ENCODE peak calls at places on chromosomes 5 and 9, in ten cellular contexts. R is CD8-positive, alpha-beta T cell; E is Peyer's patch; Q is GM23338; N is tibial artery; W is adrenal gland; J is right cardiac atrium; D is tibial nerve; B is RWPE2; L is A549. C is an unnamed sample. For H3K4me1, the result is how much of the 10 kb centered on the place peaks cover.

GRCh38 chr5:4511996-4512656 is 628.0 kb upstream of the ADAMTS16 start:
- DNase-seq in D (no peak), Q (peak), N (no peak), J (peak), L (peak), B (no peak), E (no peak), R (no peak), W (peak), C (no peak)

GRCh38 chr5:42781584-42781983 is 25.0 kb downstream of the CCDC152 start:
- DNase-seq in R (no peak), Q (no peak), J (no peak), D (no peak), B (no peak), E (no peak), N (no peak), L (no peak), W (no peak), C (no peak)

GRCh38 chr9:136629879-136630661 is 32.6 kb upstream of the EGFL7 start:
- DNase-seq in J (peak), R (peak), L (no peak), W (peak), E (peak), D (peak), N (no peak), Q (peak), B (peak), C (no peak)

GRCh38 chr9:14768561-14769234 is 46.2 kb upstream of the CER1 start:
- DNase-seq in W (peak), L (peak), Q (peak), R (no peak), J (no peak), D (peak), B (no peak), E (no peak), N (no peak), C (no peak)

GRCh38 chr5:5634817-5635216 is 212.3 kb downstream of the ICE1 start:
- DNase-seq in J (no peak), D (no peak), L (no peak), E (no peak), W (no peak), B (no peak), Q (no peak), N (no peak), R (no peak), C (no peak)

GRCh38 chr5:171365351-171365750 is 22.3 kb upstream of the NPM1 start:
- DNase-seq in J (no peak), B (no peak), W (no peak), L (peak), R (no peak), N (no peak), Q (peak), E (no peak), D (no peak), C (no peak)

GRCh38 chr5:139664273-139664693 is 16.1 kb downstream of the CXXC5 start:
- DNase-seq in D (no peak), J (peak), W (peak), R (no peak), Q (no peak), L (no peak), N (peak), B (no peak), E (no peak), C (no peak)

GRCh38 chr5:179603308-179603707 is 20.2 kb downstream of the HNRNPH1 start:
- DNase-seq in W (no peak), R (no peak), J (no peak), N (no peak), L (no peak), E (no peak), D (no peak), Q (no peak), B (no peak), C (no peak)

GRCh38 chr9:94623253-94623652 is 16.1 kb downstream of the FBP1 start:
- DNase-seq in L (peak), N (peak), B (no peak), W (no peak), E (no peak), J (peak), Q (peak), R (no peak), D (no peak), C (no peak)

GRCh38 chr5:14036947-14037346 is 92.5 kb upstream of the DNAH5 start:
- DNase-seq in J (no peak), Q (peak), D (no peak), R (no peak), N (no peak), B (no peak), W (no peak), E (no peak), L (peak), C (no peak)

GRCh38 chr5:181056431-181056830 is 16.4 kb downstream of the BTNL9 start:
- DNase-seq in B (no peak), R (no peak), Q (no peak), J (no peak), E (no peak), N (no peak), L (no peak), W (no peak), D (no peak), C (peak)

GRCh38 chr5:35593338-35593737 is 24.3 kb upstream of the SPEF2 start:
- DNase-seq in Q (no peak), R (no peak), W (no peak), J (no peak), D (no peak), L (no peak), E (no peak), N (no peak), B (no peak), C (no peak)

GRCh38 chr9:93132946-93133640 is 958 bp downstream of the NINJ1 start:
- DNase-seq in B (no peak), W (peak), J (peak), E (no peak), N (peak), R (no peak), D (no peak), Q (peak), L (peak), C (peak)

GRCh38 chr9:133700861-133701320 is 37.3 kb downstream of the SARDH start:
- DNase-seq in W (peak), L (no peak), B (no peak), E (no peak), J (no peak), R (peak), Q (no peak), D (no peak), N (no peak), C (no peak)

GRCh38 chr5:178232124-178232919 is at the start of gene PHYKPL:
- DNase-seq in L (peak), B (no peak), J (peak), W (peak), N (peak), D (peak), Q (peak), R (peak), E (peak), C (no peak)

GRCh38 chr5:17317499-17317898 is 100.1 kb downstream of the BASP1 start:
- DNase-seq in R (no peak), N (no peak), Q (no peak), W (no peak), D (no peak), B (no peak), E (peak), J (no peak), L (no peak), C (no peak)

GRCh38 chr5:17312358-17312757 is 94.9 kb downstream of the BASP1 start:
- DNase-seq in L (peak), N (no peak), R (no peak), E (no peak), W (no peak), Q (no peak), J (no peak), D (no peak), B (no peak), C (no peak)

GRCh38 chr5:17316973-17317459 is 99.6 kb downstream of the BASP1 start:
- DNase-seq in N (no peak), B (no peak), R (no peak), W (no peak), L (no peak), D (no peak), Q (no peak), J (no peak), E (no peak), C (no peak)

GRCh38 chr5:17314907-17315471 is 97.6 kb downstream of the BASP1 start:
- DNase-seq in N (no peak), D (no peak), Q (peak), B (no peak), R (no peak), J (no peak), E (no peak), W (no peak), L (no peak), C (no peak)

GRCh38 chr5:17315710-17316221 is 98.3 kb downstream of the BASP1 start:
- DNase-seq in N (no peak), J (no peak), D (no peak), R (no peak), Q (no peak), E (no peak), L (no peak), W (no peak), B (no peak), C (no peak)
- H3K4me1 ChIP-seq in N (under half), J (under half), D (under half), R (under half), Q (under half), E (under half), L (half or more), W (under half), B (under half), C (under half)

GRCh38 chr9:87498816-87499454 is 1.3 kb downstream of the DAPK1 start:
- DNase-seq in J (no peak), R (no peak), L (no peak), D (no peak), N (no peak), B (no peak), W (no peak), Q (peak), E (no peak), C (no peak)
- H3K4me1 ChIP-seq in J (under half), R (under half), L (half or more), D (half or more), N (under half), B (under half), W (under half), Q (under half), E (under half), C (under half)

GRCh38 chr5:172763120-172763464 is 7.9 kb downstream of the DUSP1 start:
- DNase-seq in Q (no peak), D (no peak), J (no peak), B (no peak), E (no peak), R (no peak), L (no peak), N (no peak), W (no peak), C (no peak)
- H3K4me1 ChIP-seq in Q (under half), D (under half), J (under half), B (under half), E (under half), R (under half), L (under half), N (under half), W (under half), C (under half)

DNA sequence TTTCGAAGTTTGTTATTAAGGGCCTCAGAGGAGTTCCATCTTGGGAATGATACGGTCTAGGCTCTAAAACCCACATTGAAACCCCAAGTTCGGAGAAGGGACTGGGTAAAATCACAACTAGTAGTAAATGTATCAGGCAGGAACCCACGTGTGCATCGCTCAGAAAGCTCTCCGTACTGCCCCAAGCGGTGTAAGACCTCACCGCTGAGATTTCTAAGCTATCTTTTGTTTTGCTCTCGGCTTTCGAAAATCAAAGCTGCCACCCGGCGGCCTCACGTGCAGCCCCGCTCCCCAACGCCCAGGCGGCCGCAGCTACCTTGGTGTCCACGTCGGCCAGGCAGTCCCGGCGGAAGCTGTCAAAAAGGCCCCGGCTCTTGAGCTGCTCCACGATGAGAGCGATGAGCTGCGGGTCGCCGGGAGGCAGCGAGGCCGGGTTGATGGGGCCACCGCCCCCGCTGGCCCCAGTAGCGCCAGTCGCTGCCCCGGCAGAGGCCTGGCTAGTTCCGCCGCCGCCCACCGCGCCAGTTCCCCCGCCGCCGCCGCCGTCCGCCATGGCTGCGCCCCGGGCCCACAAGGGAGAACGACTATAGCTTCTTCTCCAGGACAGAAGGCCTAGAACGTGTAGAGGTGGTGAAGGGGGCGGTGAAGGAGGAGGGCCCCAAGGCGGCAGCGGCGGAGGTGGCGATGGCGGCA is 420 bp downstream of the BOD1 start:
- DNase-seq in J (peak), B (peak), E (peak), W (peak), Q (peak), N (peak), L (peak), R (peak), D (peak), C (no peak)
- H3K4me1 ChIP-seq in J (under half), B (under half), E (under half), W (under half), Q (under half), N (under half), L (under half), R (under half), D (half or more), C (under half)

DNA sequence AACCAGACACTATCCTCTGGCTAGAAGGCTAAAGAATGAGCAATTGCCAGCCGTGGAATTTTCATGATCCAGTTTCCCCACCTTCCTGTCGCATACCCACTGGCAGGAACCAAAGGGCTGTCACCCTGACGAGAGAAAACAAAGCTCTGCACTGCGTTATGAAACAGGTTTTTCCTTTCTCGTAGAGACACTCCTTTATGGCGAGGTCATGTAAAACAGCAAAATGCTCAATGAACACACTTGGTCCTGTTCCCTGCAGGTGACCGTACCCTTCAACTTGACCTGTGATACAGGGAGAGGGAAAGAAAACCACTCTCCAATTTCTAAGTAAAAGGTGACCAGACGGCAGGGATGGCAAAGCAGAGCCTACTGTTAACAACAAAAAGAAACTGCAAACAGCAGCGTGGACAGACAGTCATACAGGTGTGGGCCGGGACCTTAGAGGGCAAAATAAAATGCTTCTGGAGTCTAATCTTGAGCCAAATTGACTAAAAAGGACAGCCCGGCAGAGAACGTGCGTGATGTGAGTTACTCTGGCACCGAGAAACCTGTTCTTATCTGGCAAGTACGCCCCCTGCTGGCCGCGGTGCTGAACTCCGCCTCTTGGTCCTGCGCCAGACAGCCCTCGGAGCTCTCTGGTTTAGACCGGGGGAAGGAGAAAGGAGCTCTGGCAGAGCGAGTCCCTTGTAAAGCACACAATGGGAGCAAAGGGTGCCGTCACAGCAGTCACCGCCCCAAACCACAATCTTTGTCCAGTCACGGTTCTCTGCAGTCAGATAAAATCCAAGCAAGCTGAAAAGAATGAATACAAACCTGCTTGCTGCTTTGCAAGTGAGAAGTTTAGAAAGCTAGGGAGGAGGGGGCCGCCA is 98.9 kb downstream of the EFNA5 start:
- DNase-seq in W (peak), E (peak), D (peak), J (peak), N (peak), Q (peak), R (peak), L (peak), B (peak), C (peak)
- H3K4me1 ChIP-seq in W (under half), E (under half), D (under half), J (under half), N (under half), Q (half or more), R (under half), L (half or more), B (half or more), C (under half)

DNA sequence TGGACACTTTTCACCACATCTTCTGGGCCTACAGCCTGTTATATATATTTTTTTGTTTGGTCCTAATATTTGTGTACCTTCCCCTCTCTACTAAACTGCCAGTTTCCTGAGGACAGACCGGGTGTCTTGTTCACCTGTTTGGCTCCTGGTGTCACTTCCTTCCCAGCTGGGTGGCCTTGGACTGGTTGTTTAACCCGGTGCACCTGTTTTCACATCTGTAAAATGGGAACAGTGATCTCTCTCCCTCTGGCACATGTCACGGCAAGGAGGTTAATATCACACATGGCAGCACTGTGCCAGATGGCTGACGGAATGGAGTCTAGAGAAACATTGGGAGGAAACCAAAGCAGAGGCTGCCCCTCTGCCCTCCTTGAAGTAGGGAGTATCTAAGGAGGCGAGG is 79.7 kb downstream of the DAB2IP start:
- DNase-seq in R (no peak), Q (no peak), N (no peak), E (no peak), J (no peak), L (no peak), B (no peak), D (no peak), W (no peak), C (no peak)
- H3K4me1 ChIP-seq in R (under half), Q (under half), N (under half), E (under half), J (under half), L (under half), B (under half), D (half or more), W (under half), C (half or more)